ENCODE peak calls at places on chromosomes 12 and 14, in five cellular contexts. U is GM12878, Q is GM23248, O is A673, I is mammary epithelial cell. X is an unnamed sample.

GRCh38 chr12:560666-561065 is 100.9 kb downstream of the B4GALNT3 start:
- DNase-seq in U (no peak), Q (no peak), O (no peak), I (no peak), X (no peak)

GRCh38 chr14:76720382-76720813 is 40.9 kb upstream of the VASH1 start:
- DNase-seq in U (peak; percentile 34), Q (no peak), O (no peak), I (no peak), X (no peak)

GRCh38 chr14:90517431-90517841 is 120.6 kb downstream of the CALM1 start:
- DNase-seq in U (no peak), Q (no peak), O (no peak), I (no peak), X (no peak)

GRCh38 chr12:112971248-112971647 is 7.1 kb upstream of the OAS2 start:
- DNase-seq in U (no peak), Q (no peak), O (peak; percentile 24), I (no peak), X (no peak)

GRCh38 chr12:2295941-2296461 is 243.2 kb downstream of the CACNA1C start:
- DNase-seq in U (no peak), Q (peak; percentile 91), O (no peak), I (peak; percentile 56), X (no peak)

GRCh38 chr12:3342051-3342450 is 149.0 kb upstream of the PRMT8 start:
- DNase-seq in U (no peak), Q (peak; percentile 45), O (peak; percentile 62), I (no peak), X (no peak)

GRCh38 chr12:120528861-120529525 is at the start of gene COQ5:
- DNase-seq in U (no peak), Q (peak; percentile 96), O (peak; percentile 95), I (peak; percentile 83), X (no peak)

GRCh38 chr12:115710104-115710564 is 567.4 kb downstream of the MED13L start:
- DNase-seq in U (no peak), Q (peak; percentile 66), O (no peak), I (peak; percentile 21), X (no peak)

GRCh38 chr14:91509878-91510170 is 286 bp downstream of the PPP4R3A start:
- DNase-seq in U (no peak), Q (peak; percentile 76), O (no peak), I (no peak), X (no peak)

GRCh38 chr12:11765421-11765816 is 115.9 kb downstream of the ETV6 start:
- DNase-seq in U (no peak), Q (peak; percentile 4), O (no peak), I (no peak), X (no peak)

GRCh38 chr14:22981090-22982012 is 1.0 kb downstream of the AJUBA start:
- DNase-seq in U (no peak), Q (peak; percentile 64), O (no peak), I (peak; percentile 34), X (no peak)

GRCh38 chr12:75814856-75815754 is 216.5 kb downstream of the PHLDA1 start:
- DNase-seq in U (no peak), Q (peak; percentile 96), O (peak; percentile 73), I (peak; percentile 66), X (peak; percentile 67)

GRCh38 chr12:32298917-32299316 is 100.4 kb upstream of the FGD4 start:
- DNase-seq in U (no peak), Q (peak; percentile 56), O (peak; percentile 38), I (no peak), X (no peak)

GRCh38 chr14:81478446-81478845 is 55.2 kb downstream of the SEL1L start:
- DNase-seq in U (no peak), Q (no peak), O (no peak), I (no peak), X (no peak)

GRCh38 chr14:64611358-64612020 is 61.7 kb downstream of the PPP1R36 start:
- DNase-seq in U (no peak), Q (peak; percentile 34), O (no peak), I (no peak), X (no peak)

GRCh38 chr12:106247731-106248176 is at the start of gene CKAP4:
- DNase-seq in U (no peak), Q (peak; percentile 93), O (peak; percentile 83), I (peak; percentile 37), X (no peak)

GRCh38 chr12:127515941-127516340 is 751.0 kb upstream of the TMEM132C start:
- DNase-seq in U (no peak), Q (peak; percentile 62), O (no peak), I (no peak), X (no peak)

GRCh38 chr14:105864116-105864515 is 337.7 kb downstream of the TMEM121 start:
- DNase-seq in U (no peak), Q (no peak), O (no peak), I (no peak), X (no peak)

GRCh38 chr12:122106891-122107660 is 28.5 kb downstream of the MLXIP start:
- DNase-seq in U (no peak), Q (peak; percentile 86), O (no peak), I (peak; percentile 85), X (no peak)

GRCh38 chr14:53408175-53408879 is 255.2 kb upstream of the DDHD1 start:
- DNase-seq in U (no peak), Q (no peak), O (no peak), I (no peak), X (no peak)

GRCh38 chr14:104683653-104684448 is 5.6 kb upstream of the INF2 start:
- DNase-seq in U (no peak), Q (no peak), O (no peak), I (no peak), X (no peak)

GRCh38 chr12:80187660-80188090 is 88.3 kb downstream of the OTOGL start:
- DNase-seq in U (peak; percentile 40), Q (peak; percentile 41), O (peak; percentile 59), I (no peak), X (no peak)

GRCh38 chr12:32031109-32031508 is 71.9 kb downstream of the RESF1 start:
- DNase-seq in U (no peak), Q (no peak), O (no peak), I (no peak), X (no peak)

GRCh38 chr14:24123465-24124417 is 6.7 kb upstream of the FITM1 start:
- DNase-seq in U (no peak), Q (no peak), O (no peak), I (no peak), X (no peak)

GRCh38 chr12:18492372-18493025 is 231.2 kb downstream of the PIK3C2G start:
- DNase-seq in U (no peak), Q (peak; percentile 50), O (no peak), I (peak; percentile 8), X (no peak)

GRCh38 chr14:23443411-23443812 is 8.0 kb upstream of the MYH7 start:
- DNase-seq in U (no peak), Q (no peak), O (no peak), I (no peak), X (no peak)

GRCh38 chr14:32620724-32621123 is 291.6 kb downstream of the AKAP6 start:
- DNase-seq in U (no peak), Q (peak; percentile 60), O (no peak), I (no peak), X (no peak)

GRCh38 chr12:93191956-93192355 is 185.8 kb upstream of the NUDT4 start:
- DNase-seq in U (no peak), Q (peak; percentile 89), O (no peak), I (no peak), X (no peak)
- TF ChIP-seq EZH2 in U (no peak), Q (no peak), O (no peak), I (no peak), X (no peak)

GRCh38 chr14:56840221-56840620 is 29.9 kb upstream of the OTX2 start:
- DNase-seq in U (no peak), Q (no peak), O (no peak), I (no peak), X (no peak)

GRCh38 chr14:56846970-56847928 is 37.0 kb upstream of the OTX2 start:
- DNase-seq in U (no peak), Q (no peak), O (no peak), I (no peak), X (no peak)

GRCh38 chr14:56844603-56845002 is 34.3 kb upstream of the OTX2 start:
- DNase-seq in U (no peak), Q (no peak), O (no peak), I (no peak), X (no peak)

GRCh38 chr14:56841611-56842010 is 31.3 kb upstream of the OTX2 start:
- DNase-seq in U (no peak), Q (no peak), O (no peak), I (no peak), X (no peak)
- TF ChIP-seq EZH2 in U (no peak), Q (no peak), O (no peak), I (no peak), X (no peak)

DNA sequence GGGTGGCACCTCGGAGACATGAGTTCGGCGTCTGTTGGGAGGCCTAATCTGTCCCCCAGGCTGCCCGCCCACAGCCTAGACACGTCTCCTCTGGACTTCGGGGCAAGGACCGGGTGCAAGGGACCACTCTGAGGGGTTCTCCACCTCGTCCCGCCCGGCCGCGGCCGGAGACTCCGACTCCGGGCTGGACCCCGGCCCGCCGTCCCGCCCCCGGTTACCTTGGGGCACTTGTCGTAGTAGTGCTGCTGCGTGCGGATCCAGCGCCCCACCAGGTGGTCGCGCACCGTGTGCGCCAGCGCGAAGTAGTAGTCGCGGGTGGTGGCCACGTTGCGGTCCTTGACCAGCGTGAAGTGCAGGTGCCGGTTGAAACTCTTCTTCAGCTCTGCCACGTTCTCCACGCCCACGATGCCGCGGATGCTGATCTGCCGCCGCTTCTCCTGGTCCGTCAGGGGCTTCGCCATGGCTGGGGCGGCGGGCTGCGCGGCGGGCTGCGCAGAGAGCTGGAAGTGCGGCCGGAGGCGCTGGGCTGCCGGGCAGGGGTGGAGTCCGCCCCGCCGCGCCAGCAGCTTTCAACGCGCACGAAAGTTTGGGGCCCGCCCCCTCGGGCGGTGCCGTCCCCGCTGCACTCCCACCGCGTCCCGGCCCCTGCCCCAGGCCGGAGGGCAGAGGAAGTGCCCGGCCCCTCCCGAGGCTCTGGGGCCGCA is at the start of gene PYGL:
- DNase-seq in U (no peak), Q (peak; percentile 88), O (peak; percentile 68), I (peak; percentile 75), X (no peak)
- TF ChIP-seq EZH2 in U (no peak), Q (no peak), O (no peak), I (no peak), X (no peak)

GRCh38 chr12:5335059-5335458 is 96.8 kb upstream of the NTF3 start:
- DNase-seq in U (no peak), Q (peak; percentile 29), O (no peak), I (peak; percentile 69), X (no peak)
- TF ChIP-seq EZH2 in U (no peak), Q (no peak), O (no peak), I (no peak), X (no peak)

DNA sequence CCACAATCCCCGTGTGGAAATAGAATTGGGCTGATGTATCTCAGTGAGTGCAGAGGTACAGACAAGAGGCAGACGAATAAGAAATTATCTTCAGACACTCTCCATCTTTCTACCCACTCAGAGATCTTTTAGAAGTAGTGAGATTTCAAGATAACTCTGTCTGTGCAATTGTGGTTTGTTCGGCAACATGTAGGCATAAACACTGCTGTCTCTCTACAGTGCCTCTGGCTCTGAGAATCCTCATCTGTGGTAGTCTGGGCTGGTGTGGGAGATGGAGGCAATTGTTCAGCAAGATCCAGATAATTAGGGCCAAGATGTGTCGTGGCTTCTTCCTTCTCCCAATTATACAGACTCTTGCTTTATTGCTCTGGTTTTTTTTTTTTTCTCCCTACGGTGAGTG is 3.1 kb downstream of the HOXC13 start:
- DNase-seq in U (no peak), Q (no peak), O (no peak), I (peak; percentile 26), X (no peak)
- TF ChIP-seq EZH2 in U (no peak), Q (no peak), O (no peak), I (no peak), X (no peak)

GRCh38 chr14:102544745-102545460 is 35.3 kb upstream of the ANKRD9 start:
- DNase-seq in U (no peak), Q (peak; percentile 16), O (no peak), I (no peak), X (no peak)
- TF ChIP-seq EZH2 in U (no peak), Q (no peak), O (no peak), I (no peak), X (no peak)